ENCODE peak calls at places on chromosomes 11 and 22, in eight cellular contexts. One of them, this sample, is unnamed.
A peak's percentile ranks its signal among the peaks of the same experiment; 100 is the strongest.

GRCh38 chr22:43827926-43828710 is 16.0 kb upstream of the EFCAB6 start:
- DNase-seq in psoas muscle: peak; percentile 19
- DNase-seq in left ventricle myocardium inferior: no peak
- DNase-seq in MM.1S: no peak
- DNase-seq in mammary epithelial cell: no peak
- DNase-seq in GM23248: peak; percentile 22
- DNase-seq in ascending aorta: no peak
- DNase-seq in uterus: no peak
- DNase-seq in this sample: no peak

GRCh38 chr11:2542406-2542805 is 97.6 kb downstream of the KCNQ1 start:
- DNase-seq in MM.1S: no peak
- DNase-seq in GM23248: no peak
- DNase-seq in psoas muscle: peak; percentile 31
- DNase-seq in ascending aorta: no peak
- DNase-seq in uterus: no peak
- DNase-seq in mammary epithelial cell: no peak
- DNase-seq in left ventricle myocardium inferior: no peak
- DNase-seq in this sample: no peak

GRCh38 chr11:69968407-69969347 is 109.4 kb upstream of the ANO1 start:
- DNase-seq in mammary epithelial cell: no peak
- DNase-seq in psoas muscle: no peak
- DNase-seq in uterus: no peak
- DNase-seq in left ventricle myocardium inferior: peak; percentile 44
- DNase-seq in ascending aorta: no peak
- DNase-seq in GM23248: no peak
- DNase-seq in MM.1S: no peak
- DNase-seq in this sample: no peak

GRCh38 chr11:46450846-46451470 is 59.4 kb upstream of the CHRM4 start:
- DNase-seq in psoas muscle: no peak
- DNase-seq in GM23248: no peak
- DNase-seq in MM.1S: no peak
- DNase-seq in left ventricle myocardium inferior: no peak
- DNase-seq in mammary epithelial cell: no peak
- DNase-seq in ascending aorta: no peak
- DNase-seq in uterus: no peak
- DNase-seq in this sample: no peak

GRCh38 chr11:134597452-134597851 is 185.4 kb upstream of the B3GAT1 start:
- DNase-seq in left ventricle myocardium inferior: no peak
- DNase-seq in uterus: no peak
- DNase-seq in mammary epithelial cell: no peak
- DNase-seq in GM23248: no peak
- DNase-seq in psoas muscle: no peak
- DNase-seq in MM.1S: no peak
- DNase-seq in ascending aorta: no peak
- DNase-seq in this sample: no peak

GRCh38 chr11:10612217-10612862 is 43.9 kb upstream of the LYVE1 start:
- DNase-seq in left ventricle myocardium inferior: no peak
- DNase-seq in uterus: no peak
- DNase-seq in MM.1S: no peak
- DNase-seq in psoas muscle: no peak
- DNase-seq in ascending aorta: no peak
- DNase-seq in mammary epithelial cell: no peak
- DNase-seq in GM23248: no peak
- DNase-seq in this sample: no peak

GRCh38 chr11:1932681-1933080 is 13.2 kb downstream of the TNNT3 start:
- DNase-seq in uterus: no peak
- DNase-seq in GM23248: no peak
- DNase-seq in ascending aorta: no peak
- DNase-seq in left ventricle myocardium inferior: no peak
- DNase-seq in psoas muscle: no peak
- DNase-seq in MM.1S: no peak
- DNase-seq in mammary epithelial cell: no peak
- DNase-seq in this sample: no peak

GRCh38 chr22:17672417-17672991 is 33.9 kb downstream of the BCL2L13 start:
- DNase-seq in ascending aorta: no peak
- DNase-seq in left ventricle myocardium inferior: no peak
- DNase-seq in mammary epithelial cell: no peak
- DNase-seq in psoas muscle: no peak
- DNase-seq in uterus: no peak
- DNase-seq in MM.1S: no peak
- DNase-seq in GM23248: no peak
- DNase-seq in this sample: no peak

GRCh38 chr22:46159212-46159611 is 8.9 kb downstream of the PPARA start:
- DNase-seq in left ventricle myocardium inferior: no peak
- DNase-seq in MM.1S: no peak
- DNase-seq in mammary epithelial cell: no peak
- DNase-seq in uterus: no peak
- DNase-seq in GM23248: no peak
- DNase-seq in ascending aorta: no peak
- DNase-seq in psoas muscle: no peak
- DNase-seq in this sample: no peak

GRCh38 chr22:39996732-39997131 is 2.0 kb downstream of the FAM83F start:
- DNase-seq in mammary epithelial cell: peak; percentile 55
- DNase-seq in psoas muscle: no peak
- DNase-seq in left ventricle myocardium inferior: no peak
- DNase-seq in ascending aorta: no peak
- DNase-seq in MM.1S: no peak
- DNase-seq in GM23248: no peak
- DNase-seq in uterus: no peak
- DNase-seq in this sample: no peak

GRCh38 chr22:46653596-46653995 is 33.4 kb downstream of the GRAMD4 start:
- DNase-seq in psoas muscle: no peak
- DNase-seq in left ventricle myocardium inferior: no peak
- DNase-seq in mammary epithelial cell: peak; percentile 32
- DNase-seq in ascending aorta: no peak
- DNase-seq in GM23248: no peak
- DNase-seq in MM.1S: no peak
- DNase-seq in uterus: no peak
- DNase-seq in this sample: no peak

GRCh38 chr11:25838918-25839611 is 492.9 kb upstream of the ANO3 start:
- DNase-seq in psoas muscle: no peak
- DNase-seq in uterus: no peak
- DNase-seq in ascending aorta: no peak
- DNase-seq in GM23248: no peak
- DNase-seq in left ventricle myocardium inferior: no peak
- DNase-seq in mammary epithelial cell: no peak
- DNase-seq in MM.1S: no peak
- DNase-seq in this sample: no peak

GRCh38 chr11:74949748-74950127 is 672 bp downstream of the SPCS2 start:
- DNase-seq in GM23248: peak; percentile 60
- DNase-seq in psoas muscle: no peak
- DNase-seq in mammary epithelial cell: no peak
- DNase-seq in uterus: no peak
- DNase-seq in MM.1S: peak; percentile 18
- DNase-seq in left ventricle myocardium inferior: no peak
- DNase-seq in ascending aorta: no peak
- DNase-seq in this sample: no peak

GRCh38 chr11:69242583-69242940 is 51.4 kb upstream of the MYEOV start:
- DNase-seq in left ventricle myocardium inferior: no peak
- DNase-seq in mammary epithelial cell: no peak
- DNase-seq in GM23248: no peak
- DNase-seq in psoas muscle: no peak
- DNase-seq in MM.1S: no peak
- DNase-seq in uterus: no peak
- DNase-seq in ascending aorta: no peak
- DNase-seq in this sample: no peak

GRCh38 chr11:9660886-9661285 is 3.0 kb upstream of the SWAP70 start:
- DNase-seq in MM.1S: no peak
- DNase-seq in GM23248: peak; percentile 50
- DNase-seq in psoas muscle: no peak
- DNase-seq in left ventricle myocardium inferior: no peak
- DNase-seq in mammary epithelial cell: peak; percentile 17
- DNase-seq in uterus: no peak
- DNase-seq in ascending aorta: no peak
- DNase-seq in this sample: no peak

GRCh38 chr22:17243524-17243923 is 24.3 kb upstream of the ADA2 start:
- DNase-seq in MM.1S: peak; percentile 81
- DNase-seq in left ventricle myocardium inferior: no peak
- DNase-seq in GM23248: peak; percentile 54
- DNase-seq in mammary epithelial cell: peak; percentile 35
- DNase-seq in psoas muscle: no peak
- DNase-seq in uterus: no peak
- DNase-seq in ascending aorta: no peak
- DNase-seq in this sample: no peak

GRCh38 chr11:17687946-17688670 is 31.3 kb upstream of the MYOD1 start:
- DNase-seq in GM23248: no peak
- DNase-seq in ascending aorta: no peak
- DNase-seq in MM.1S: no peak
- DNase-seq in psoas muscle: peak; percentile 93
- DNase-seq in left ventricle myocardium inferior: no peak
- DNase-seq in mammary epithelial cell: no peak
- DNase-seq in uterus: no peak
- DNase-seq in this sample: no peak

GRCh38 chr11:64359712-64360402 is 895 bp downstream of the RPS6KA4 start:
- DNase-seq in GM23248: peak; percentile 16
- DNase-seq in left ventricle myocardium inferior: no peak
- DNase-seq in uterus: no peak
- DNase-seq in psoas muscle: no peak
- DNase-seq in MM.1S: no peak
- DNase-seq in ascending aorta: no peak
- DNase-seq in mammary epithelial cell: peak; percentile 58
- DNase-seq in this sample: no peak

GRCh38 chr22:33579448-33580093 is 340.7 kb downstream of the LARGE1 start:
- DNase-seq in GM23248: peak; percentile 58
- DNase-seq in MM.1S: peak; percentile 72
- DNase-seq in psoas muscle: peak; percentile 64
- DNase-seq in left ventricle myocardium inferior: peak; percentile 41
- DNase-seq in mammary epithelial cell: peak; percentile 28
- DNase-seq in uterus: peak; percentile 31
- DNase-seq in ascending aorta: no peak
- DNase-seq in this sample: peak; percentile 65

GRCh38 chr22:35409783-35410662 is 10.1 kb downstream of the MCM5 start:
- DNase-seq in psoas muscle: no peak
- DNase-seq in mammary epithelial cell: no peak
- DNase-seq in uterus: no peak
- DNase-seq in GM23248: no peak
- DNase-seq in left ventricle myocardium inferior: no peak
- DNase-seq in ascending aorta: peak; percentile 19
- DNase-seq in MM.1S: no peak
- DNase-seq in this sample: peak; percentile 40

GRCh38 chr22:42680648-42681047 is 31.5 kb upstream of the CYB5R3 start:
- DNase-seq in left ventricle myocardium inferior: no peak
- DNase-seq in GM23248: peak; percentile 97
- DNase-seq in psoas muscle: no peak
- DNase-seq in ascending aorta: no peak
- DNase-seq in MM.1S: no peak
- DNase-seq in mammary epithelial cell: peak; percentile 95
- DNase-seq in uterus: peak; percentile 60
- DNase-seq in this sample: no peak

GRCh38 chr11:8387693-8388092 is 124.0 kb upstream of the LMO1 start:
- DNase-seq in ascending aorta: no peak
- DNase-seq in uterus: no peak
- DNase-seq in mammary epithelial cell: no peak
- DNase-seq in MM.1S: no peak
- DNase-seq in psoas muscle: no peak
- DNase-seq in left ventricle myocardium inferior: no peak
- DNase-seq in GM23248: no peak
- DNase-seq in this sample: no peak
- H3K27ac ChIP-seq in ascending aorta: no peak overlapping the region
- H3K27ac ChIP-seq in uterus: no peak overlapping the region
- H3K27ac ChIP-seq in mammary epithelial cell: no peak overlapping the region
- H3K27ac ChIP-seq in MM.1S: no peak overlapping the region
- H3K27ac ChIP-seq in psoas muscle: no peak overlapping the region
- H3K27ac ChIP-seq in left ventricle myocardium inferior: no peak overlapping the region
- H3K27ac ChIP-seq in GM23248: no peak overlapping the region
- H3K27ac ChIP-seq in this sample: no peak overlapping the region

DNA sequence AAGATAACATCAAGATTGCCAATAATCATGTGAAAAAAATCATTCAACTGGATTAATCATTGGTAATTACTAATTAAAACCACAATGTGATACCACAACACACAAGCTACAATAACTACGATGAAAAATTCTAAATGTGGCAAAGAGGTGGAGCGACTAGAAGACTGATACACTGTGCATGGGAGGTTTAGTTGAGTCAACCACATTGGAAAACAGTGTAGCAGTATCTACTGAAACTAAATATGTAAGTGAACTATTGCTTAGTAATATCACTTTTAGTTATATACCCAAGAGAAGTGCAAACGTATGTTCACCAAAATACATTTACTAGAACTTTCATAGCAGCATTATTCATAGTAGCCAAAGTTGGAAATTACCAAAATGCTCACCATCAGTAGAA is 359.9 kb downstream of the ETS1 start:
- DNase-seq in ascending aorta: no peak
- DNase-seq in GM23248: no peak
- DNase-seq in mammary epithelial cell: no peak
- DNase-seq in left ventricle myocardium inferior: no peak
- DNase-seq in uterus: no peak
- DNase-seq in psoas muscle: no peak
- DNase-seq in MM.1S: no peak
- DNase-seq in this sample: no peak
- H3K27ac ChIP-seq in ascending aorta: no peak overlapping the region
- H3K27ac ChIP-seq in GM23248: no peak overlapping the region
- H3K27ac ChIP-seq in mammary epithelial cell: no peak overlapping the region
- H3K27ac ChIP-seq in left ventricle myocardium inferior: no peak overlapping the region
- H3K27ac ChIP-seq in uterus: no peak overlapping the region
- H3K27ac ChIP-seq in psoas muscle: no peak overlapping the region
- H3K27ac ChIP-seq in MM.1S: no peak overlapping the region
- H3K27ac ChIP-seq in this sample: no peak overlapping the region

GRCh38 chr11:67318239-67318555 is 14.9 kb downstream of the SSH3 start:
- DNase-seq in GM23248: peak; percentile 9
- DNase-seq in uterus: no peak
- DNase-seq in MM.1S: no peak
- DNase-seq in mammary epithelial cell: no peak
- DNase-seq in ascending aorta: no peak
- DNase-seq in psoas muscle: no peak
- DNase-seq in left ventricle myocardium inferior: no peak
- DNase-seq in this sample: no peak
- H3K27ac ChIP-seq in GM23248: no peak overlapping the region
- H3K27ac ChIP-seq in uterus: peak overlapping the region; percentile 91
- H3K27ac ChIP-seq in MM.1S: no peak overlapping the region
- H3K27ac ChIP-seq in mammary epithelial cell: peak overlapping the region; percentile 85
- H3K27ac ChIP-seq in ascending aorta: no peak overlapping the region
- H3K27ac ChIP-seq in psoas muscle: peak overlapping the region; percentile 86
- H3K27ac ChIP-seq in left ventricle myocardium inferior: peak overlapping the region; percentile 98
- H3K27ac ChIP-seq in this sample: peak overlapping the region; percentile 96

GRCh38 chr11:35151241-35151640 is 12.3 kb downstream of the CD44 start:
- DNase-seq in uterus: no peak
- DNase-seq in MM.1S: no peak
- DNase-seq in psoas muscle: no peak
- DNase-seq in ascending aorta: no peak
- DNase-seq in left ventricle myocardium inferior: no peak
- DNase-seq in GM23248: peak; percentile 88
- DNase-seq in mammary epithelial cell: no peak
- DNase-seq in this sample: no peak

GRCh38 chr11:35152575-35152974 is 13.6 kb downstream of the CD44 start:
- DNase-seq in ascending aorta: no peak
- DNase-seq in GM23248: peak; percentile 21
- DNase-seq in mammary epithelial cell: no peak
- DNase-seq in psoas muscle: no peak
- DNase-seq in uterus: no peak
- DNase-seq in MM.1S: no peak
- DNase-seq in left ventricle myocardium inferior: no peak
- DNase-seq in this sample: no peak

GRCh38 chr11:35154960-35155359 is 16.0 kb downstream of the CD44 start:
- DNase-seq in psoas muscle: no peak
- DNase-seq in uterus: no peak
- DNase-seq in GM23248: no peak
- DNase-seq in left ventricle myocardium inferior: no peak
- DNase-seq in mammary epithelial cell: no peak
- DNase-seq in ascending aorta: no peak
- DNase-seq in MM.1S: no peak
- DNase-seq in this sample: no peak

GRCh38 chr11:35153280-35153679 is 14.3 kb downstream of the CD44 start:
- DNase-seq in uterus: no peak
- DNase-seq in GM23248: peak; percentile 16
- DNase-seq in ascending aorta: no peak
- DNase-seq in psoas muscle: no peak
- DNase-seq in left ventricle myocardium inferior: no peak
- DNase-seq in mammary epithelial cell: no peak
- DNase-seq in MM.1S: no peak
- DNase-seq in this sample: no peak

GRCh38 chr11:35151896-35152295 is 12.9 kb downstream of the CD44 start:
- DNase-seq in uterus: no peak
- DNase-seq in GM23248: peak; percentile 43
- DNase-seq in MM.1S: no peak
- DNase-seq in psoas muscle: no peak
- DNase-seq in left ventricle myocardium inferior: no peak
- DNase-seq in mammary epithelial cell: no peak
- DNase-seq in ascending aorta: no peak
- DNase-seq in this sample: no peak
- H3K27ac ChIP-seq in uterus: peak overlapping the region; percentile 30
- H3K27ac ChIP-seq in GM23248: peak overlapping the region; percentile 73
- H3K27ac ChIP-seq in MM.1S: no peak overlapping the region
- H3K27ac ChIP-seq in psoas muscle: no peak overlapping the region
- H3K27ac ChIP-seq in left ventricle myocardium inferior: no peak overlapping the region
- H3K27ac ChIP-seq in mammary epithelial cell: no peak overlapping the region
- H3K27ac ChIP-seq in ascending aorta: peak overlapping the region; percentile 56
- H3K27ac ChIP-seq in this sample: peak overlapping the region; percentile 32

This sample was measured in heart left ventricle.